ENCODE peak calls at places on chromosomes 11 and 22, in five cellular contexts. C is vagina, L is adrenal gland, X is stomach, R is Peyer's patch. N is an unnamed sample.

GRCh38 chr11:69151811-69152210 is 3.9 kb upstream of the SMIM38 start:
- DNase-seq in C (no peak), X (no peak), R (no peak), L (no peak), N (no peak)

GRCh38 chr11:68021167-68021787 is 9.2 kb upstream of the NDUFS8 start:
- DNase-seq in X (peak; percentile 72), R (peak; percentile 74), L (peak; percentile 70), C (no peak), N (no peak)

GRCh38 chr22:48954781-48955311 is 872.8 kb downstream of the BRD1 start:
- DNase-seq in L (no peak), R (no peak), C (no peak), X (peak; percentile 25), N (no peak)

GRCh38 chr11:127003260-127003981 is 2.9 kb upstream of the KIRREL3 start:
- DNase-seq in R (no peak), X (no peak), L (no peak), C (no peak), N (peak; percentile 16)

GRCh38 chr22:28582806-28583205 is 96.8 kb downstream of the TTC28 start:
- DNase-seq in X (no peak), C (no peak), L (no peak), R (no peak), N (no peak)

GRCh38 chr11:44983786-44984185 is 33.1 kb upstream of the TP53I11 start:
- DNase-seq in R (peak; percentile 5), C (no peak), L (no peak), X (peak; percentile 18), N (no peak)

GRCh38 chr11:61650781-61651571 is 29.2 kb upstream of the DAGLA start:
- DNase-seq in R (no peak), L (peak; percentile 38), C (no peak), X (no peak), N (no peak)

GRCh38 chr11:32792948-32793475 is 1.4 kb downstream of the CCDC73 start:
- DNase-seq in C (no peak), L (peak; percentile 45), R (peak; percentile 85), X (peak; percentile 69), N (peak; percentile 60)

GRCh38 chr11:127677813-127678212 is 677.2 kb upstream of the KIRREL3 start:
- DNase-seq in C (no peak), L (no peak), X (no peak), R (no peak), N (no peak)

GRCh38 chr22:47409501-47410275 is 647.2 kb downstream of the TBC1D22A start:
- DNase-seq in X (no peak), L (no peak), R (peak; percentile 22), C (peak; percentile 84), N (no peak)

GRCh38 chr11:94623120-94623735 is 56.1 kb downstream of the PIWIL4 start:
- DNase-seq in C (no peak), R (peak; percentile 55), L (peak; percentile 40), X (peak; percentile 35), N (peak; percentile 84)

GRCh38 chr11:1140642-1141490 is 16.9 kb upstream of the MUC5AC start:
- DNase-seq in L (no peak), X (no peak), C (no peak), R (peak; percentile 23), N (no peak)

GRCh38 chr11:18798941-18799469 is 7.4 kb upstream of the PTPN5 start:
- DNase-seq in C (no peak), X (no peak), L (no peak), R (no peak), N (no peak)

GRCh38 chr11:9951714-9952275 is 287.9 kb downstream of the SWAP70 start:
- DNase-seq in X (no peak), C (no peak), L (no peak), R (no peak), N (no peak)

GRCh38 chr22:33166206-33166605 is 108.0 kb upstream of the SYN3 start:
- DNase-seq in R (no peak), C (no peak), X (no peak), L (no peak), N (peak; percentile 12)

GRCh38 chr11:104609297-104609696 is 289.0 kb downstream of the CASP12 start:
- DNase-seq in L (peak; percentile 21), R (no peak), X (no peak), C (no peak), N (peak; percentile 73)

GRCh38 chr11:73710964-73711363 is 49.9 kb downstream of the RAB6A start:
- DNase-seq in R (no peak), C (no peak), X (no peak), L (no peak), N (no peak)

GRCh38 chr22:42162728-42163489 is 32.3 kb upstream of the CYP2D6 start:
- DNase-seq in L (no peak), C (no peak), R (no peak), X (no peak), N (no peak)

GRCh38 chr22:42924436-42924835 is 67.4 kb upstream of the ARFGAP3 start:
- DNase-seq in X (no peak), R (no peak), L (no peak), C (no peak), N (no peak)

GRCh38 chr11:134045799-134046635 is 22.9 kb upstream of the JAM3 start:
- DNase-seq in C (no peak), R (no peak), L (peak; percentile 13), X (no peak), N (peak; percentile 27)

GRCh38 chr11:14644396-14645246 is 1.0 kb downstream of the PDE3B start:
- DNase-seq in R (peak; percentile 61), X (peak; percentile 34), L (peak; percentile 8), C (no peak), N (peak; percentile 55)

GRCh38 chr11:112878228-112878627 is 83.0 kb upstream of the NCAM1 start:
- DNase-seq in X (no peak), R (no peak), C (no peak), L (no peak), N (no peak)

GRCh38 chr22:38872172-38872830 is at the start of gene CBX6:
- DNase-seq in C (peak; percentile 89), L (peak; percentile 96), X (peak; percentile 97), R (peak; percentile 96), N (peak; percentile 91)

GRCh38 chr11:120674537-120674936 is 163.0 kb downstream of the GRIK4 start:
- DNase-seq in R (no peak), C (no peak), L (no peak), X (no peak), N (no peak)

GRCh38 chr11:1157645-1158591 is at the start of gene MUC5AC:
- DNase-seq in L (no peak), R (peak; percentile 29), X (peak; percentile 77), C (no peak), N (no peak)

GRCh38 chr11:128695539-128696221 is 1.8 kb downstream of the FLI1 start:
- DNase-seq in L (no peak), R (peak; percentile 88), X (no peak), C (no peak), N (peak; percentile 99)

GRCh38 chr11:116310215-116310614 is 462.6 kb downstream of the BUD13 start:
- DNase-seq in C (no peak), X (no peak), L (no peak), R (no peak), N (no peak)

GRCh38 chr11:115558635-115559034 is 54.4 kb upstream of the CADM1 start:
- DNase-seq in R (no peak), C (no peak), X (no peak), L (no peak), N (no peak)

GRCh38 chr11:121873770-121874169 is 242.2 kb downstream of the BLID start:
- DNase-seq in C (no peak), L (no peak), X (no peak), R (no peak), N (no peak)

GRCh38 chr11:1204381-1205101 is 18.3 kb upstream of the MUC5B start:
- DNase-seq in L (peak; percentile 1), R (peak; percentile 36), X (no peak), C (no peak), N (no peak)

GRCh38 chr11:79062814-79063762 is 377.7 kb downstream of the TENM4 start:
- DNase-seq in C (no peak), R (no peak), L (no peak), X (no peak), N (peak; percentile 17)
- TF ChIP-seq CTCF in C (no peak), R (no peak), L (peak; percentile 22), X (no peak), N (peak; percentile 40)

GRCh38 chr22:37012956-37013355 is 6.3 kb downstream of the TST start:
- DNase-seq in R (no peak), L (no peak), C (no peak), X (no peak), N (no peak)

GRCh38 chr22:37011472-37011871 is 7.8 kb downstream of the TST start:
- DNase-seq in C (no peak), X (no peak), L (no peak), R (no peak), N (no peak)

GRCh38 chr22:37010976-37011375 is 8.3 kb downstream of the TST start:
- DNase-seq in C (no peak), L (no peak), R (peak; percentile 43), X (no peak), N (no peak)

GRCh38 chr22:37014415-37014806 is 4.8 kb downstream of the TST start:
- DNase-seq in X (no peak), C (no peak), L (no peak), R (no peak), N (no peak)

DNA sequence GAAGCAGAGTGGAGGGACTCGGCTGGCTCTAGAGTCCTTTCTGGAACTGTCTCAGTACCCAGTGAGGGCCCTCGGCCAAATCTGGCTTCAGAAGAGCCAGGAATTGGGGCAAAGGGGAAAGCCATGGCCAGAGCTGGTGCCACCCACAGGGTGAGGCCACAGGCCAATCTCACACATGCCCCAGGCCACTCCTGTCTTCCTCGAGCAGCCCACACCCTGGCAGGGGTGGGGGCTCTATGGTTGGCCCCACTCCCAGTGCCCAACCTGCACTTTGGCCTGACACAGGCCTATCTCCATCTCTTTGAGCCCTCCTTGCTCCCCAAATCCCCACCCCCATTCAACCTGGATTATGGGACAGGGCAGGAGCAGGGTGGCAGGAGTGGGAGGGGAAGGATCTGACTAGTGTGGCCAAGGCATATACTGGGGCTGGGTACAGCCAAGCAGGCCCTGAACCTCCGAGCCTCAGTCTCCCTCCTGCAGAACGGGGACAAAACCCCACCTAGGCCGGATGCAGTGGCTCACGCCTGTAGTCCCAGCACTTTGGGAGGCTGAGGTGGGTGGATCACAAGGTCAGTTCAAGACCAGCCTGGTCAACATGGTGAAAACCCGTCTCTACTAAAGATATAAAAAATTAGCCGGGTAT is 6.9 kb downstream of the TST start:
- DNase-seq in X (peak; percentile 77), C (no peak), R (peak; percentile 83), L (peak; percentile 66), N (no peak)
- TF ChIP-seq POLR2A in X (no peak), C (no peak), R (no peak), L (no peak), N (no peak)

GRCh38 chr11:117945047-117945820 is 16.0 kb upstream of the TMPRSS13 start:
- DNase-seq in L (no peak), R (no peak), X (peak; percentile 10), C (no peak), N (no peak)
- TF ChIP-seq CTCF in L (no peak), R (no peak), X (no peak), C (no peak), N (peak; percentile 40)

GRCh38 chr22:31867386-31868153 is 76.8 kb upstream of the YWHAH start:
- DNase-seq in X (no peak), L (no peak), R (no peak), C (no peak), N (no peak)

GRCh38 chr22:31872209-31872608 is 72.1 kb upstream of the YWHAH start:
- DNase-seq in R (no peak), C (no peak), L (no peak), X (peak; percentile 34), N (peak; percentile 20)

GRCh38 chr22:31874821-31875220 is 69.5 kb upstream of the YWHAH start:
- DNase-seq in X (no peak), R (no peak), C (no peak), L (no peak), N (no peak)

GRCh38 chr22:31871475-31871874 is 72.9 kb upstream of the YWHAH start:
- DNase-seq in C (no peak), X (no peak), R (no peak), L (no peak), N (no peak)

GRCh38 chr22:31870890-31871289 is 73.4 kb upstream of the YWHAH start:
- DNase-seq in C (no peak), X (no peak), R (no peak), L (no peak), N (no peak)
- TF ChIP-seq POLR2A in C (no peak), X (no peak), R (no peak), L (no peak), N (no peak)